ENCODE peak calls at places on chromosomes 7 and 10, in six cellular contexts. G, R, F, I, W and K are unnamed samples. For H3K36me3, the result is how much of the 10 kb centered on the place peaks cover.

GRCh38 chr7:104998040-104998752 is 15.8 kb upstream of the KMT2E start:
- DNase-seq in I (no peak), G (no peak), F (no peak), R (no peak), W (no peak), K (no peak)

GRCh38 chr7:26306770-26307169 is 15.1 kb downstream of the SNX10 start:
- DNase-seq in F (no peak), W (no peak), R (no peak), I (no peak), G (no peak), K (no peak)

GRCh38 chr7:123876557-123877256 is 31.7 kb downstream of the HYAL4 start:
- DNase-seq in R (no peak), F (no peak), W (no peak), G (no peak), I (no peak), K (no peak)

GRCh38 chr10:33334170-33334838 is at the start of gene NRP1:
- DNase-seq in G (peak), W (peak), I (peak), F (no peak), R (no peak), K (peak)

GRCh38 chr10:31033166-31033565 is 1.5 kb upstream of the ZNF438 start:
- DNase-seq in W (no peak), I (no peak), F (no peak), R (no peak), G (no peak), K (no peak)

GRCh38 chr10:29130190-29130673 is 158.6 kb upstream of the LYZL1 start:
- DNase-seq in I (no peak), F (peak), R (no peak), W (no peak), G (no peak), K (no peak)

GRCh38 chr10:30553625-30554442 is 75.7 kb downstream of the LYZL2 start:
- DNase-seq in G (peak), R (no peak), W (peak), F (no peak), I (peak), K (peak)

GRCh38 chr10:126350216-126350992 is 37.9 kb downstream of the ADAM12 start:
- DNase-seq in F (no peak), I (no peak), W (no peak), G (peak), R (peak), K (no peak)

GRCh38 chr7:2093214-2093840 is 139.4 kb downstream of the MAD1L1 start:
- DNase-seq in I (no peak), G (no peak), R (no peak), W (no peak), F (no peak), K (no peak)

GRCh38 chr7:65287023-65287422 is 86.6 kb upstream of the ZNF92 start:
- DNase-seq in I (no peak), F (no peak), W (no peak), G (no peak), R (no peak), K (no peak)

GRCh38 chr7:83921798-83922607 is 272.6 kb downstream of the SEMA3A start:
- DNase-seq in R (no peak), G (peak), W (no peak), I (no peak), F (no peak), K (no peak)

GRCh38 chr7:29335188-29336083 is 140.9 kb downstream of the CHN2 start:
- DNase-seq in I (no peak), R (no peak), W (no peak), F (no peak), G (no peak), K (no peak)

GRCh38 chr7:155279787-155280445 is 17.8 kb upstream of the INSIG1 start:
- DNase-seq in G (no peak), I (peak), R (no peak), W (no peak), F (no peak), K (no peak)

GRCh38 chr10:21212275-21212674 is 313.2 kb downstream of the SKIDA1 start:
- DNase-seq in I (no peak), W (no peak), F (no peak), R (no peak), G (no peak), K (no peak)

GRCh38 chr10:130215918-130216205 is 79.7 kb downstream of the GLRX3 start:
- DNase-seq in F (no peak), R (no peak), I (peak), W (no peak), G (no peak), K (no peak)

GRCh38 chr7:103395071-103395470 is 47.6 kb downstream of the PSMC2 start:
- DNase-seq in G (no peak), I (no peak), R (no peak), F (no peak), W (no peak), K (no peak)

GRCh38 chr7:131027287-131027773 is 293.3 kb upstream of the KLF14 start:
- DNase-seq in W (no peak), G (no peak), I (no peak), R (no peak), F (no peak), K (peak)

GRCh38 chr10:89001428-89002072 is 11.0 kb downstream of the FAS start:
- DNase-seq in R (no peak), W (no peak), I (no peak), G (peak), F (no peak), K (no peak)

GRCh38 chr10:88999629-89000028 is 9.0 kb downstream of the FAS start:
- DNase-seq in G (no peak), I (no peak), R (no peak), W (no peak), F (no peak), K (no peak)

GRCh38 chr10:89003344-89003743 is 12.7 kb downstream of the FAS start:
- DNase-seq in R (no peak), W (no peak), G (no peak), I (no peak), F (no peak), K (no peak)

GRCh38 chr10:89002234-89002978 is 11.8 kb downstream of the FAS start:
- DNase-seq in W (no peak), F (no peak), R (no peak), G (no peak), I (no peak), K (no peak)

DNA sequence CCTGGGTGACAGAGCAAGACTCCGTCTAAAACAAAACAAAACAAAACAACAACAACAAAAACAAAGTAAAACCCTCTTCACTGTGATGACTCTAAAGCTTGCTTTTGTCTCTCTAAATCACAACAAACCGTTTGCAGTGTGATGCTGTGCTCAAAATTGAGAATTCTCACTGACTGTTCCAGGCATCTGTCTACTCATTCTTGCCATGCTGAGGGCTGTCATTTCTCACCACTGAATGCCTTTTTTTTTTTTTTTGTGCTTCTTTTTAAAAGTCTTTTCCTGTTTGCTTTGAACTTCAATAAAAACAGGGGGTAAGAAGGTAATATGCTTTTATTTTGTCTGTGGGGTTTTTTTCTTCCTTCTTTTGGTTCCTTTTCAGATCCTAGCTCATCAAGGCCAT is 10.4 kb downstream of the FAS start:
- DNase-seq in I (no peak), F (no peak), W (no peak), R (no peak), G (no peak), K (no peak)
- H3K4me3 ChIP-seq in I (peak), F (no peak), W (no peak), R (no peak), G (no peak), K (no peak)

DNA sequence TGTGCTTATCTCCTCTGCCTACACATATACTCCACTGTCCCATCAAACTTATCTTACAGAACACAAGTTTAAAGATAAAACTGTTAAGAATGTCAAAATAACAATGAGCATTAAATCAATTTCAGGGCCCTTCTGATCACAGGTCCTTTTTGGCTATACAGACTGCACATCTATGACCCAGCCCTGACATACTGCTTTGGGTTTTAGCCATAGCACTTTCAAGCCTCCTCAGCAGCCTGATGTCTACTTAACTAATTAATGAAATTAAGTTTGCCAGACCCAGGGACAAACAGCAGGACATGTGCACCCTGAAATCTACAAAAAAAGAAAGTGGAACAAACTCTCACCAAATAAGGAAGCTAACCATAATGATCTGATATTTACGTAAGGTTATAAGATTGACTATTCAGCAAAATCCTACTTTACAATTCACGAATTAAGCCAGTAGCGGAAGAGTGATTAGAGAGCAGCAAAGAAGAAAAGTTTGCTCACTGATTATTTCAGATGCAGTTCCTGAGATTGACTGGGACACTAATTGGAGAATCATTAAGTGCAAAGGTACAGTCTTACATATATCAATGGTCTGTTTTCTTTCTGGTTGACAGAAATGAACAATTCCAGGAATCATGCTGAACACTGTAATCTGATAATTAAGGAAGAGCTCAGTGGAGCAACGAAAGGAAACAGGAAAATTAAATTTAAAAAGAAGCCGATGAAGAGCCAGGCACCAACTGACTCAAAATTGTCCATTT is 669.3 kb upstream of the LRRN3 start:
- DNase-seq in R (no peak), I (no peak), F (no peak), G (no peak), W (no peak), K (no peak)
- H3K36me3 ChIP-seq in R (under half), I (under half), F (under half), G (under half), W (under half), K (under half)

GRCh38 chr7:93877742-93878141 is 12.8 kb downstream of the TFPI2 start:
- DNase-seq in G (no peak), I (no peak), F (no peak), R (no peak), W (no peak), K (no peak)
- H3K4me3 ChIP-seq in G (no peak), I (no peak), F (no peak), R (no peak), W (no peak), K (no peak)

DNA sequence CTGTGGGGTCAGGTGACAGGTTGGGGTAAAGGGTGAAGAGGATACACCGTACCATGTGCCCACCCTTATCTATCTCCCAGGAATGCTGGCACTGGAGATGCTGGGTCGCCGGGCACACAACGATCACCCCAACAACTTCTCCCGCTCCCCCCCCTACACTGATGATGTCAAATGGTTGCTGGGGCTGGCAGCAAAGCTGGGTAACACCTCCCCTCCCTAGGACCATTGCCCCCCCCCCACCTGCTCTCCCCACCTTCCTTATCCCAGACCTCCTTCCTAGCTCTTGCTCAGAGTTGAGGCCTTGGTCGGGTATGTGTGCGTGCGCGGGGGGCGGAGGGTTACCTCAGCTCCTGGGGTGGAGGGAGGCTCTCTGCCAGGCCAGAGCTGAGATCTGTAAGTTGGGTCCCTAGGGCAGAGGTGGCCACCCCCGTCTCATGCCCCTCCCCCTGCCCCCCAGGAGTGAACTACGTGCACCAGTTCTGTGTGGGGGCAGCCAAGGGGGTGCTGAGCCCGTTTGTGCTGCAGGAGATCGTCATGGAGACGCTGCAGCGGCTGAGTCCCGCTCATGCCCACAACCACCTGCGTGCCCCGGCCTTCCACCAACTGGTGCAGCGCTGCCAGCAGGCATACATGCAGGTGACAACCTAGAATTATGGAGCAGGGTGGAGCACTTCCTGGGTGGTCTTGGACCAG is 10.7 kb downstream of the NDST2 start:
- DNase-seq in I (no peak), G (no peak), W (no peak), F (no peak), R (no peak), K (no peak)
- H3K36me3 ChIP-seq in I (half or more), G (half or more), W (under half), F (under half), R (under half), K (under half)

DNA sequence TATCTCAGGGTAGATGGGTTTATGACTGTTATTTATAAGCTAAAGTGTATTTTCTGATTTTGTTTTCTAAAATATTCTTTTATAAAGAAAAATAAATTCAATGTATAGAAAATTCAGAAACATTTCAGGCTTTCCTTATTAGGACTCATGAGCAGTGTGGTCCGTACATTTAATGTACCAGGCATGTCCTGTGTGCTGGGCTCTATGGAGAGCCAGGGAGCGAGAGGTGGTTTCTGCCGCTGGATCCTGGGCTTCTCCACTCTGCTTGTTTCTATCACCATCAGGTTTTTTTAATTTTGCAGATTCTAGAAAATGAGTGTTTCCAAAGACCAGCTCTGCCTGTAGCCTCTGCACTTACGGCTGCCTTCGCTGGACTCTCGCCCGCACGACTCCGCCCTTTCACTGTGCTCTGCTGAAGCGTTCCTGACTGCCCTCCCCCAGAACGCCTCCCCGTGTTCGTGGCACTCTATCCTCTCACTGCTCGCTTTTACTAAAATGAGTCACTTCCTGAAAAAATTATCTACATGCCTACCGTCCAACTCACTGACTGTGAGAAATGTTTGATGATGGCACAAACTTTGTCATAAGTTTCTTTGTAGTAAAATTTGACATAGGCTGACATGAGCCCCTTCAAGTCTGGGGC is 188.5 kb downstream of the ZMYND11 start:
- DNase-seq in R (peak), G (peak), W (peak), F (peak), I (peak), K (no peak)
- H3K4me3 ChIP-seq in R (no peak), G (peak), W (no peak), F (no peak), I (no peak), K (no peak)

GRCh38 chr7:30634634-30635201 is 40.0 kb downstream of the GARS1 start:
- DNase-seq in G (no peak), F (no peak), W (no peak), R (no peak), I (no peak), K (no peak)

GRCh38 chr7:30634193-30634626 is 39.5 kb downstream of the GARS1 start:
- DNase-seq in W (no peak), F (peak), R (no peak), I (no peak), G (no peak), K (no peak)

GRCh38 chr7:30635798-30636197 is 41.1 kb downstream of the GARS1 start:
- DNase-seq in F (no peak), W (no peak), G (no peak), R (no peak), I (no peak), K (no peak)

GRCh38 chr7:30630986-30631385 is 36.3 kb downstream of the GARS1 start:
- DNase-seq in W (no peak), G (no peak), F (no peak), I (no peak), R (no peak), K (no peak)

GRCh38 chr7:30633223-30633622 is 38.5 kb downstream of the GARS1 start:
- DNase-seq in W (no peak), F (no peak), R (no peak), G (no peak), I (no peak), K (no peak)
- H3K36me3 ChIP-seq in W (under half), F (under half), R (under half), G (half or more), I (half or more), K (half or more)